ENCODE peak calls at places on chromosome X, in ten cellular contexts. One of them, this sample, is unnamed.

GRCh38 chrX:119512145-119512800 is 44.0 kb downstream of the SLC25A5 start:
- DNase-seq in KBM-7: peak; percentile 76
- DNase-seq in NCI-H2029 treated with DMSO at 0.1 percent for 48 hours: peak; percentile 44
- DNase-seq in mesendoderm: peak; percentile 81
- DNase-seq in activated T-cell treated with anti-CD3 and anti-CD28 coated beads for 48 hours: no peak
- DNase-seq in NCI-H1436: peak; percentile 76
- DNase-seq in A549: peak; percentile 88
- DNase-seq in RPMI7951: peak; percentile 57
- DNase-seq in uterus: peak; percentile 17
- DNase-seq in NCI-H82: peak; percentile 86
- DNase-seq in this sample: peak; percentile 56

GRCh38 chrX:1466232-1466661 is 13.5 kb upstream of the ASMTL start:
- DNase-seq in KBM-7: no peak
- DNase-seq in NCI-H2029 treated with DMSO at 0.1 percent for 48 hours: no peak
- DNase-seq in mesendoderm: no peak
- DNase-seq in activated T-cell treated with anti-CD3 and anti-CD28 coated beads for 48 hours: no peak
- DNase-seq in NCI-H1436: no peak
- DNase-seq in A549: no peak
- DNase-seq in RPMI7951: no peak
- DNase-seq in uterus: no peak
- DNase-seq in NCI-H82: no peak
- DNase-seq in this sample: no peak

GRCh38 chrX:12987340-12987739 is 12.4 kb downstream of the TMSB4X start:
- DNase-seq in KBM-7: no peak
- DNase-seq in NCI-H2029 treated with DMSO at 0.1 percent for 48 hours: no peak
- DNase-seq in mesendoderm: no peak
- DNase-seq in activated T-cell treated with anti-CD3 and anti-CD28 coated beads for 48 hours: no peak
- DNase-seq in NCI-H1436: no peak
- DNase-seq in A549: no peak
- DNase-seq in RPMI7951: no peak
- DNase-seq in uterus: no peak
- DNase-seq in NCI-H82: no peak
- DNase-seq in this sample: no peak

GRCh38 chrX:1147641-1148515 is 64.6 kb downstream of the CRLF2 start:
- DNase-seq in KBM-7: no peak
- DNase-seq in NCI-H2029 treated with DMSO at 0.1 percent for 48 hours: no peak
- DNase-seq in mesendoderm: no peak
- DNase-seq in activated T-cell treated with anti-CD3 and anti-CD28 coated beads for 48 hours: no peak
- DNase-seq in NCI-H1436: no peak
- DNase-seq in A549: no peak
- DNase-seq in RPMI7951: no peak
- DNase-seq in uterus: no peak
- DNase-seq in NCI-H82: no peak
- DNase-seq in this sample: no peak

GRCh38 chrX:57172544-57172943 is 35.3 kb upstream of the SPIN2A start:
- DNase-seq in KBM-7: no peak
- DNase-seq in NCI-H2029 treated with DMSO at 0.1 percent for 48 hours: no peak
- DNase-seq in mesendoderm: no peak
- DNase-seq in activated T-cell treated with anti-CD3 and anti-CD28 coated beads for 48 hours: no peak
- DNase-seq in NCI-H1436: no peak
- DNase-seq in A549: no peak
- DNase-seq in RPMI7951: no peak
- DNase-seq in uterus: no peak
- DNase-seq in NCI-H82: no peak
- DNase-seq in this sample: no peak

GRCh38 chrX:74578137-74578536 is 36.3 kb downstream of the RLIM start:
- DNase-seq in KBM-7: no peak
- DNase-seq in NCI-H2029 treated with DMSO at 0.1 percent for 48 hours: no peak
- DNase-seq in mesendoderm: no peak
- DNase-seq in activated T-cell treated with anti-CD3 and anti-CD28 coated beads for 48 hours: no peak
- DNase-seq in NCI-H1436: no peak
- DNase-seq in A549: no peak
- DNase-seq in RPMI7951: no peak
- DNase-seq in uterus: no peak
- DNase-seq in NCI-H82: no peak
- DNase-seq in this sample: no peak

GRCh38 chrX:112645774-112646173 is 34.0 kb downstream of the LHFPL1 start:
- DNase-seq in KBM-7: no peak
- DNase-seq in NCI-H2029 treated with DMSO at 0.1 percent for 48 hours: no peak
- DNase-seq in mesendoderm: no peak
- DNase-seq in activated T-cell treated with anti-CD3 and anti-CD28 coated beads for 48 hours: no peak
- DNase-seq in NCI-H1436: no peak
- DNase-seq in A549: no peak
- DNase-seq in RPMI7951: no peak
- DNase-seq in uterus: no peak
- DNase-seq in NCI-H82: no peak
- DNase-seq in this sample: no peak

GRCh38 chrX:134172588-134173259 is 64.3 kb upstream of the CCDC160 start:
- DNase-seq in KBM-7: peak; percentile 18
- DNase-seq in NCI-H2029 treated with DMSO at 0.1 percent for 48 hours: no peak
- DNase-seq in mesendoderm: peak; percentile 24
- DNase-seq in activated T-cell treated with anti-CD3 and anti-CD28 coated beads for 48 hours: peak; percentile 25
- DNase-seq in NCI-H1436: no peak
- DNase-seq in A549: peak; percentile 1
- DNase-seq in RPMI7951: no peak
- DNase-seq in uterus: peak; percentile 14
- DNase-seq in NCI-H82: no peak
- DNase-seq in this sample: no peak

GRCh38 chrX:13470680-13470967 is 98.8 kb upstream of the EGFL6 start:
- DNase-seq in KBM-7: no peak
- DNase-seq in NCI-H2029 treated with DMSO at 0.1 percent for 48 hours: no peak
- DNase-seq in mesendoderm: no peak
- DNase-seq in activated T-cell treated with anti-CD3 and anti-CD28 coated beads for 48 hours: no peak
- DNase-seq in NCI-H1436: no peak
- DNase-seq in A549: no peak
- DNase-seq in RPMI7951: no peak
- DNase-seq in uterus: no peak
- DNase-seq in NCI-H82: peak; percentile 24
- DNase-seq in this sample: no peak

GRCh38 chrX:37646254-37646653 is 39.3 kb upstream of the XK start:
- DNase-seq in KBM-7: peak; percentile 24
- DNase-seq in NCI-H2029 treated with DMSO at 0.1 percent for 48 hours: no peak
- DNase-seq in mesendoderm: peak; percentile 12
- DNase-seq in activated T-cell treated with anti-CD3 and anti-CD28 coated beads for 48 hours: no peak
- DNase-seq in NCI-H1436: no peak
- DNase-seq in A549: peak; percentile 1
- DNase-seq in RPMI7951: no peak
- DNase-seq in uterus: no peak
- DNase-seq in NCI-H82: no peak
- DNase-seq in this sample: no peak

GRCh38 chrX:45347877-45348675 is 147.4 kb upstream of the DIPK2B start:
- DNase-seq in KBM-7: no peak
- DNase-seq in NCI-H2029 treated with DMSO at 0.1 percent for 48 hours: no peak
- DNase-seq in mesendoderm: no peak
- DNase-seq in activated T-cell treated with anti-CD3 and anti-CD28 coated beads for 48 hours: no peak
- DNase-seq in NCI-H1436: no peak
- DNase-seq in A549: no peak
- DNase-seq in RPMI7951: no peak
- DNase-seq in uterus: no peak
- DNase-seq in NCI-H82: no peak
- DNase-seq in this sample: no peak

GRCh38 chrX:22520128-22520828 is 247.6 kb downstream of the CBLL2 start:
- DNase-seq in KBM-7: no peak
- DNase-seq in NCI-H2029 treated with DMSO at 0.1 percent for 48 hours: no peak
- DNase-seq in mesendoderm: peak; percentile 15
- DNase-seq in activated T-cell treated with anti-CD3 and anti-CD28 coated beads for 48 hours: no peak
- DNase-seq in NCI-H1436: no peak
- DNase-seq in A549: no peak
- DNase-seq in RPMI7951: no peak
- DNase-seq in uterus: no peak
- DNase-seq in NCI-H82: no peak
- DNase-seq in this sample: no peak

GRCh38 chrX:103052625-103053024 is 11.3 kb downstream of the BEX1 start:
- DNase-seq in KBM-7: no peak
- DNase-seq in NCI-H2029 treated with DMSO at 0.1 percent for 48 hours: no peak
- DNase-seq in mesendoderm: no peak
- DNase-seq in activated T-cell treated with anti-CD3 and anti-CD28 coated beads for 48 hours: no peak
- DNase-seq in NCI-H1436: no peak
- DNase-seq in A549: no peak
- DNase-seq in RPMI7951: no peak
- DNase-seq in uterus: no peak
- DNase-seq in NCI-H82: no peak
- DNase-seq in this sample: no peak

GRCh38 chrX:22445880-22446279 is 173.2 kb downstream of the CBLL2 start:
- DNase-seq in KBM-7: no peak
- DNase-seq in NCI-H2029 treated with DMSO at 0.1 percent for 48 hours: no peak
- DNase-seq in mesendoderm: no peak
- DNase-seq in activated T-cell treated with anti-CD3 and anti-CD28 coated beads for 48 hours: no peak
- DNase-seq in NCI-H1436: no peak
- DNase-seq in A549: no peak
- DNase-seq in RPMI7951: no peak
- DNase-seq in uterus: no peak
- DNase-seq in NCI-H82: no peak
- DNase-seq in this sample: no peak

GRCh38 chrX:46793386-46794143 is 34.6 kb upstream of the SLC9A7 start:
- DNase-seq in KBM-7: no peak
- DNase-seq in NCI-H2029 treated with DMSO at 0.1 percent for 48 hours: no peak
- DNase-seq in mesendoderm: no peak
- DNase-seq in activated T-cell treated with anti-CD3 and anti-CD28 coated beads for 48 hours: no peak
- DNase-seq in NCI-H1436: no peak
- DNase-seq in A549: no peak
- DNase-seq in RPMI7951: no peak
- DNase-seq in uterus: no peak
- DNase-seq in NCI-H82: no peak
- DNase-seq in this sample: no peak

GRCh38 chrX:153626025-153626633 is 20.9 kb upstream of the DUSP9 start:
- DNase-seq in KBM-7: no peak
- DNase-seq in NCI-H2029 treated with DMSO at 0.1 percent for 48 hours: no peak
- DNase-seq in mesendoderm: no peak
- DNase-seq in activated T-cell treated with anti-CD3 and anti-CD28 coated beads for 48 hours: no peak
- DNase-seq in NCI-H1436: no peak
- DNase-seq in A549: no peak
- DNase-seq in RPMI7951: no peak
- DNase-seq in uterus: no peak
- DNase-seq in NCI-H82: no peak
- DNase-seq in this sample: no peak

GRCh38 chrX:75603833-75604232 is 81.0 kb upstream of the ZDHHC15 start:
- DNase-seq in KBM-7: peak; percentile 57
- DNase-seq in NCI-H2029 treated with DMSO at 0.1 percent for 48 hours: peak; percentile 1
- DNase-seq in mesendoderm: peak; percentile 21
- DNase-seq in activated T-cell treated with anti-CD3 and anti-CD28 coated beads for 48 hours: no peak
- DNase-seq in NCI-H1436: peak; percentile 7
- DNase-seq in A549: peak; percentile 36
- DNase-seq in RPMI7951: peak; percentile 46
- DNase-seq in uterus: no peak
- DNase-seq in NCI-H82: peak; percentile 52
- DNase-seq in this sample: no peak

GRCh38 chrX:23317799-23318724 is 16.6 kb upstream of the PTCHD1 start:
- DNase-seq in KBM-7: peak; percentile 70
- DNase-seq in NCI-H2029 treated with DMSO at 0.1 percent for 48 hours: no peak
- DNase-seq in mesendoderm: peak; percentile 59
- DNase-seq in activated T-cell treated with anti-CD3 and anti-CD28 coated beads for 48 hours: no peak
- DNase-seq in NCI-H1436: no peak
- DNase-seq in A549: peak; percentile 13
- DNase-seq in RPMI7951: no peak
- DNase-seq in uterus: no peak
- DNase-seq in NCI-H82: peak; percentile 55
- DNase-seq in this sample: peak; percentile 39

GRCh38 chrX:101232316-101232715 is 12.7 kb downstream of the DRP2 start:
- DNase-seq in KBM-7: no peak
- DNase-seq in NCI-H2029 treated with DMSO at 0.1 percent for 48 hours: no peak
- DNase-seq in mesendoderm: no peak
- DNase-seq in activated T-cell treated with anti-CD3 and anti-CD28 coated beads for 48 hours: no peak
- DNase-seq in NCI-H1436: no peak
- DNase-seq in A549: no peak
- DNase-seq in RPMI7951: no peak
- DNase-seq in uterus: no peak
- DNase-seq in NCI-H82: no peak
- DNase-seq in this sample: no peak

GRCh38 chrX:77742788-77743476 is 43.1 kb downstream of the ATRX start:
- DNase-seq in KBM-7: no peak
- DNase-seq in NCI-H2029 treated with DMSO at 0.1 percent for 48 hours: no peak
- DNase-seq in mesendoderm: no peak
- DNase-seq in activated T-cell treated with anti-CD3 and anti-CD28 coated beads for 48 hours: no peak
- DNase-seq in NCI-H1436: no peak
- DNase-seq in A549: no peak
- DNase-seq in RPMI7951: no peak
- DNase-seq in uterus: no peak
- DNase-seq in NCI-H82: peak; percentile 79
- DNase-seq in this sample: no peak

GRCh38 chrX:143017272-143017671 is 8.5 kb upstream of the SPANXN4 start:
- DNase-seq in KBM-7: no peak
- DNase-seq in NCI-H2029 treated with DMSO at 0.1 percent for 48 hours: no peak
- DNase-seq in mesendoderm: no peak
- DNase-seq in activated T-cell treated with anti-CD3 and anti-CD28 coated beads for 48 hours: no peak
- DNase-seq in NCI-H1436: no peak
- DNase-seq in A549: no peak
- DNase-seq in RPMI7951: no peak
- DNase-seq in uterus: no peak
- DNase-seq in NCI-H82: no peak
- DNase-seq in this sample: no peak

GRCh38 chrX:124239324-124239723 is 93.1 kb upstream of the TEX13D start:
- DNase-seq in KBM-7: no peak
- DNase-seq in NCI-H2029 treated with DMSO at 0.1 percent for 48 hours: no peak
- DNase-seq in mesendoderm: no peak
- DNase-seq in activated T-cell treated with anti-CD3 and anti-CD28 coated beads for 48 hours: no peak
- DNase-seq in NCI-H1436: no peak
- DNase-seq in A549: no peak
- DNase-seq in RPMI7951: no peak
- DNase-seq in uterus: no peak
- DNase-seq in NCI-H82: peak; percentile 35
- DNase-seq in this sample: no peak

GRCh38 chrX:117895418-117895817 is 221.2 kb downstream of the KLHL13 start:
- DNase-seq in KBM-7: no peak
- DNase-seq in NCI-H2029 treated with DMSO at 0.1 percent for 48 hours: no peak
- DNase-seq in mesendoderm: no peak
- DNase-seq in activated T-cell treated with anti-CD3 and anti-CD28 coated beads for 48 hours: no peak
- DNase-seq in NCI-H1436: no peak
- DNase-seq in A549: no peak
- DNase-seq in RPMI7951: no peak
- DNase-seq in uterus: no peak
- DNase-seq in NCI-H82: no peak
- DNase-seq in this sample: no peak

GRCh38 chrX:24839331-24839730 is 145.6 kb downstream of the POLA1 start:
- DNase-seq in KBM-7: no peak
- DNase-seq in NCI-H2029 treated with DMSO at 0.1 percent for 48 hours: no peak
- DNase-seq in mesendoderm: no peak
- DNase-seq in activated T-cell treated with anti-CD3 and anti-CD28 coated beads for 48 hours: no peak
- DNase-seq in NCI-H1436: no peak
- DNase-seq in A549: no peak
- DNase-seq in RPMI7951: no peak
- DNase-seq in uterus: no peak
- DNase-seq in NCI-H82: no peak
- DNase-seq in this sample: no peak

This sample was measured in Panc1.